ENCODE peak calls at places on chromosome 6, in ten cellular contexts. T is lower lobe of right lung; Q is endodermal cell; N is ovary; X is lower leg skin; A is CD8-positive, alpha-beta T cell; R is HFF-Myc; Z is GM06990; S is neural crest cell; P is BJ. G is an unnamed sample.

GRCh38 chr6:106870824-106871300 is 103.7 kb downstream of the CD24 start:
- DNase-seq in Q (no peak), T (no peak), Z (no peak), S (no peak), R (no peak), P (no peak), X (no peak), A (no peak), N (no peak), G (no peak)

GRCh38 chr6:36848658-36849441 is 9.6 kb upstream of the CPNE5 start:
- DNase-seq in Q (peak), Z (no peak), R (no peak), X (no peak), N (no peak), A (no peak), T (peak), S (peak), P (no peak), G (no peak)

GRCh38 chr6:34391023-34391485 is 1.4 kb downstream of the NUDT3 start:
- DNase-seq in Q (no peak), T (no peak), R (no peak), Z (no peak), S (no peak), A (no peak), P (peak), N (no peak), X (peak), G (no peak)

GRCh38 chr6:1736346-1737105 is 126.8 kb downstream of the FOXC1 start:
- DNase-seq in R (no peak), X (no peak), T (no peak), Q (no peak), S (no peak), P (no peak), Z (no peak), A (no peak), N (no peak), G (no peak)

GRCh38 chr6:128209771-128210170 is 308.9 kb upstream of the THEMIS start:
- DNase-seq in R (no peak), Q (no peak), S (no peak), N (no peak), T (no peak), P (peak), X (no peak), A (no peak), Z (no peak), G (no peak)

GRCh38 chr6:8113260-8113659 is 10.9 kb upstream of the EEF1E1 start:
- DNase-seq in R (no peak), T (no peak), Q (no peak), P (no peak), N (no peak), Z (no peak), A (no peak), X (no peak), S (no peak), G (no peak)

GRCh38 chr6:137291441-137291840 is 72.3 kb upstream of the IFNGR1 start:
- DNase-seq in X (peak), R (peak), Q (no peak), T (peak), S (no peak), P (no peak), N (no peak), A (no peak), Z (no peak), G (no peak)

GRCh38 chr6:85679445-85680123 is 36.9 kb upstream of the SYNCRIP start:
- DNase-seq in N (no peak), X (no peak), R (no peak), T (no peak), Z (no peak), Q (no peak), P (no peak), A (no peak), S (no peak), G (no peak)

GRCh38 chr6:105120570-105120969 is 59.2 kb downstream of the POPDC3 start:
- DNase-seq in Q (no peak), Z (no peak), N (no peak), X (no peak), A (no peak), R (no peak), T (no peak), P (no peak), S (no peak), G (no peak)

GRCh38 chr6:79525272-79526100 is 11.7 kb downstream of the LCA5 start:
- DNase-seq in N (peak), A (no peak), X (no peak), P (no peak), T (no peak), Z (no peak), S (no peak), Q (no peak), R (no peak), G (no peak)

GRCh38 chr6:154865291-154865690 is 129.8 kb upstream of the TIAM2 start:
- DNase-seq in R (no peak), S (no peak), X (no peak), Z (no peak), T (no peak), Q (no peak), A (no peak), P (no peak), N (no peak), G (no peak)

GRCh38 chr6:52574709-52575489 is 2.0 kb downstream of the TRAM2 start:
- DNase-seq in Q (no peak), P (no peak), Z (no peak), N (no peak), X (peak), A (peak), S (no peak), R (no peak), T (peak), G (no peak)

GRCh38 chr6:114564302-114564933 is 221.6 kb upstream of the HS3ST5 start:
- DNase-seq in T (no peak), P (no peak), Z (no peak), R (no peak), S (no peak), Q (peak), X (no peak), N (no peak), A (no peak), G (no peak)

GRCh38 chr6:21708181-21708580 is 114.6 kb downstream of the SOX4 start:
- DNase-seq in X (no peak), N (no peak), S (no peak), Z (no peak), A (no peak), P (no peak), Q (no peak), R (no peak), T (no peak), G (no peak)

GRCh38 chr6:160284575-160284974 is 26.0 kb upstream of the SLC22A2 start:
- DNase-seq in Z (no peak), S (no peak), P (no peak), N (no peak), X (no peak), T (no peak), R (no peak), Q (no peak), A (no peak), G (no peak)

GRCh38 chr6:141551318-141551717 is 581.4 kb upstream of the GJE1 start:
- DNase-seq in X (no peak), T (no peak), Z (no peak), N (no peak), Q (no peak), R (no peak), A (no peak), P (no peak), S (no peak), G (no peak)

GRCh38 chr6:144581807-144582537 is 296.8 kb downstream of the UTRN start:
- DNase-seq in P (no peak), A (no peak), S (no peak), Z (no peak), Q (peak), N (no peak), T (no peak), R (no peak), X (no peak), G (no peak)

GRCh38 chr6:48979085-48979484 is 484.0 kb downstream of the MMUT start:
- DNase-seq in R (no peak), T (no peak), S (no peak), Z (no peak), A (no peak), P (no peak), N (no peak), X (no peak), Q (no peak), G (no peak)

GRCh38 chr6:89301586-89302194 is 13.4 kb downstream of the GABRR2 start:
- DNase-seq in X (no peak), N (no peak), P (no peak), T (no peak), Q (no peak), Z (no peak), S (no peak), R (no peak), A (no peak), G (no peak)

GRCh38 chr6:45917439-45917838 is 98.2 kb downstream of the CLIC5 start:
- DNase-seq in P (no peak), T (no peak), N (no peak), R (no peak), A (no peak), S (no peak), Z (no peak), Q (peak), X (no peak), G (no peak)

GRCh38 chr6:45920819-45921511 is 94.7 kb downstream of the CLIC5 start:
- DNase-seq in S (no peak), X (no peak), R (no peak), N (no peak), T (no peak), A (no peak), Z (peak), P (no peak), Q (peak), G (no peak)

GRCh38 chr6:45916692-45917091 is 99.0 kb downstream of the CLIC5 start:
- DNase-seq in S (no peak), X (no peak), P (no peak), N (no peak), R (no peak), Z (no peak), T (no peak), Q (peak), A (no peak), G (no peak)

GRCh38 chr6:45911691-45912090 is 104.0 kb downstream of the CLIC5 start:
- DNase-seq in Z (no peak), P (no peak), T (no peak), N (no peak), A (no peak), R (no peak), S (no peak), X (no peak), Q (no peak), G (no peak)

GRCh38 chr6:45915776-45916348 is 99.8 kb downstream of the CLIC5 start:
- DNase-seq in S (no peak), R (no peak), T (no peak), A (no peak), Q (no peak), Z (no peak), P (no peak), X (no peak), N (no peak), G (no peak)
- TF ChIP-seq CTCF in S (no peak), R (no peak), T (no peak), A (no peak), Q (no peak), Z (no peak), P (no peak), X (no peak), N (no peak), G (no peak)

GRCh38 chr6:98581725-98582124 is 252.6 kb upstream of the POU3F2 start:
- DNase-seq in X (no peak), P (no peak), Z (no peak), S (no peak), A (no peak), Q (no peak), T (no peak), R (no peak), N (no peak), G (no peak)

GRCh38 chr6:98583506-98583905 is 250.9 kb upstream of the POU3F2 start:
- DNase-seq in R (no peak), Z (no peak), N (no peak), Q (no peak), S (no peak), T (no peak), A (no peak), P (no peak), X (no peak), G (no peak)

GRCh38 chr6:98590957-98591356 is 243.4 kb upstream of the POU3F2 start:
- DNase-seq in X (no peak), N (no peak), Z (no peak), A (no peak), T (no peak), R (no peak), S (no peak), Q (no peak), P (no peak), G (no peak)

DNA sequence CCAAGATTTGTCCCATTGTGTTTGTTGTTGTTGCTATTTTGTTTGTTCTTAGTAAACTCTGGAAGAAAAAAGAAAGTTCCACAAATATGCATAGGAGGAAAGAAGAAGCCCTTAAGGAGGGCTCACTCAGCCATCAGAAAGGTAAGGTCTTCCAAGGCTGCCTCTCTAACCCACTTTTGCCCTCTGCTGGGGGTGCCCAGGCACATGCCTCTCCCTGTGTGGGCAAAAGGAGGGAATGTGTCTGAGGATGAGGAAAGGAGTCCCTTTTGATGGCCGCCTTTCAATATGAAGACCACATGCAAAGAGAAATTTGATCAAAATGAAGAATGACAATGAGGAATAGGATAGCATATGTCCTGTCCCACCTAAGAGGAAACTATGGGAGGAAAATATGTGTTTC is 248.2 kb upstream of the POU3F2 start:
- DNase-seq in P (no peak), N (no peak), Z (no peak), R (no peak), X (no peak), A (no peak), Q (peak), T (no peak), S (no peak), G (no peak)
- TF ChIP-seq CTCF in P (no peak), N (no peak), Z (no peak), R (no peak), X (no peak), A (no peak), Q (peak), T (no peak), S (no peak), G (no peak)

GRCh38 chr6:43368517-43369160 is 808 bp downstream of the ZNF318 start:
- DNase-seq in S (peak), P (no peak), Z (peak), Q (peak), N (peak), R (no peak), T (peak), A (peak), X (peak), G (no peak)
- TF ChIP-seq CTCF in S (no peak), P (no peak), Z (no peak), Q (no peak), N (no peak), R (no peak), T (no peak), A (no peak), X (no peak), G (no peak)

GRCh38 chr6:39314273-39314790 is at the start of gene KCNK17:
- DNase-seq in P (no peak), A (no peak), S (no peak), Q (no peak), X (no peak), Z (no peak), T (no peak), R (no peak), N (no peak), G (no peak)
- TF ChIP-seq CTCF in P (no peak), A (no peak), S (no peak), Q (no peak), X (no peak), Z (no peak), T (no peak), R (no peak), N (no peak), G (no peak)

GRCh38 chr6:82783587-82784253 is 281.9 kb downstream of the UBE3D start:
- DNase-seq in T (no peak), N (no peak), Q (peak), A (no peak), R (no peak), P (no peak), X (no peak), S (no peak), Z (no peak), G (no peak)
- TF ChIP-seq CTCF in T (no peak), N (no peak), Q (peak), A (no peak), R (peak), P (no peak), X (no peak), S (peak), Z (peak), G (no peak)

G was measured in omental fat pad.